ENCODE peak calls at places on chromosomes 1 and 21, in six cellular contexts. N is IMR-90, K is A549, H is K562, V is GM12878, W is HepG2. I is an unnamed sample.

GRCh38 chr1:154710091-154710490 is 102.1 kb upstream of the ADAR start:
- DNase-seq in N (no peak), K (no peak), H (no peak), V (no peak), W (no peak), I (no peak)

GRCh38 chr1:18583326-18583941 is 47.2 kb upstream of the PAX7 start:
- DNase-seq in N (no peak), K (no peak), H (no peak), V (no peak), W (no peak), I (no peak)

GRCh38 chr1:13869172-13869797 is 169.3 kb downstream of the PRDM2 start:
- DNase-seq in N (no peak), K (no peak), H (peak; percentile 53), V (no peak), W (no peak), I (no peak)

GRCh38 chr21:43975469-43976098 is 36.5 kb upstream of the TRAPPC10 start:
- DNase-seq in N (peak; percentile 48), K (peak; percentile 67), H (peak; percentile 88), V (peak; percentile 33), W (peak; percentile 32), I (peak; percentile 88)

GRCh38 chr1:6072774-6073479 is 27.2 kb downstream of the KCNAB2 start:
- DNase-seq in N (no peak), K (no peak), H (peak; percentile 53), V (no peak), W (no peak), I (no peak)

GRCh38 chr1:163315773-163316374 is 5.9 kb upstream of the NUF2 start:
- DNase-seq in N (peak; percentile 68), K (peak; percentile 10), H (no peak), V (no peak), W (peak; percentile 31), I (peak; percentile 12)

GRCh38 chr1:84406209-84406917 is 8.1 kb downstream of the DNASE2B start:
- DNase-seq in N (peak; percentile 46), K (no peak), H (no peak), V (no peak), W (no peak), I (no peak)

GRCh38 chr21:15057290-15057689 is 7.5 kb downstream of the NRIP1 start:
- DNase-seq in N (no peak), K (no peak), H (no peak), V (no peak), W (no peak), I (no peak)

GRCh38 chr1:101237229-101237837 is 514 bp downstream of the S1PR1 start:
- DNase-seq in N (peak; percentile 75), K (no peak), H (no peak), V (peak; percentile 45), W (no peak), I (no peak)
- TF ChIP-seq BHLHE40 in N (no peak), K (no peak), H (no peak), V (no peak), W (no peak), I (no peak)

DNA sequence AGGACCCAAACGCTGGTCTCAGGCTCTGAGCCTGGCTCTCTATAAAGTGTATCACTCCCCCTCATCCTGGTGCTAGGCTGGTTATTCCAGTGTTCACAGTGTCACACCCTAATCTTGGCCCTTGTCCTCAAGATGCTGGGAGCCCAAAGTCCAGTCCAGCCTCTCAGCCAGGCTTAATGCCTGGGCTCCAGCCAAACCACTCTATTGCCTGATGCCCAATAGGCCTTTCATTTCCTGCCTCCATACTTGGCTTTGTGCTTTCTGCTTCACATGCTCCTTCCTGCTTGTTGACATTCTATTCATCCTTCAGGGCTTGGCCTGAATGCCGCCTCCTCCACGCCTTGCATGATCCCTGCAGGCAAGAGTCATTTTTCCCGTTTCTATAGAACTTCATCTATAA is 1.7 kb downstream of the KLHDC8A start:
- DNase-seq in N (no peak), K (no peak), H (no peak), V (no peak), W (no peak), I (no peak)
- TF ChIP-seq BHLHE40 in N (no peak), K (no peak), H (no peak), V (no peak), W (no peak), I (no peak)

DNA sequence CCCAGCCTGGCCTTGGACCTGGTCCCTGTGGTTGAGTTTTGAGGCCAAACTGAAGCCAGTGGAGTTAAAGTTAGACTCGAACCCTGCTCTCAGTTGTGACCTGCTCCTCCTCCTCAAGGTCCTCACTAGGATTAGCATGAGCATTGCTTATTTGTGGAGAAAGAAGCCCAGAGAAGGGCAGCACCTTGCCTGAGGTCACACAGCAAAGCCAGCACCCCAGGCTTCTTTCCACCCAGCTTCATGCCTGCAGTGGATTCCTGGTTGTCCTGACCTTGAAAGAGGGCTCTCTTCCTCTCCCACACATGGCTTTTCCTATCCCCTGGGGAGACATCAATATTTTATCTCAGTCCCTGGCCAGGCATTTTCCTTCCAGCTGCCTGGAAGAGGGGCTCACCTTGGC is 2.8 kb downstream of the LDLRAP1 start:
- DNase-seq in N (no peak), K (no peak), H (no peak), V (no peak), W (no peak), I (no peak)
- TF ChIP-seq BHLHE40 in N (no peak), K (no peak), H (no peak), V (no peak), W (no peak), I (no peak)

DNA sequence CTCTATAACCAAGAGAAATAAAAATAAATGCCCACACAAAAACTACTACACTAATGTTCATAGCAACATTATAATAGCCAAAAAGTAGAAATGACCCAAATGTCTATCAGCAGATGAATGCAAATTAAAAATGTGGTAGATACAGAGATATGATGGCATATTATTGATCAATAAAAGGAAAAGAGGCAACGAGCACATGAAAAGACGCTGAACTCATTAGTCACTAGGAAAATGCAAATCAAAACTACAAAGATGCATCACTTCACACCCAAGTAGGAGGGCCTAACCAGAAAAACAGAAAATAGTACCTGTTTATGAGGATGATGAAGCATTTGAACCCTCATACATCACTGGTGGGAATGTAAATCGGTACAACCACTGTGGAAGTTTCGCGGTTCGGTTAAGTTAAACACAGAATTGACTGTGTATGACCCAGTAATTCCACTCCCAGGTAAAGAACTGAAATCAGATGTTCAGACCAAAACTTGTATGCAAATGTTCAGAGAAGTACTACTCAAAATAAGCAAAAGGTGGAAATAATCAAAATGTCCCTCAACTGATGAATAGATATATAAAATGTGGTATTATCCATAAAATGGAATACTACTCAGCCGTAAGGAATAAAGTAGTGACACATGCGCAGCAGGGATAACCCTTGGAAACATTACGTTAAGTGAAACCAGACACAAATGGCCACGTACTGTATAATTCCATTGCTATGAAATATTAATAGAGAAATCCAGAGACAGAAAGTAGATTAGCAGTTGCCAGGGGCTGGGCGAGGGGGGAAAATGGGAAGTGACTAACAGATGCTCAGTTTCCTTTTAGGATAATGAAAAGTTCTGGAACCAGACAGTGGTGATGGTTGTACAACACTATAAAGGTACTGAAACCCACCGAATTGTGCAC is 3.1 kb downstream of the USP48 start:
- DNase-seq in N (no peak), K (no peak), H (no peak), V (peak; percentile 98), W (no peak), I (no peak)
- TF ChIP-seq BHLHE40 in N (no peak), K (no peak), H (no peak), V (peak; percentile 45), W (no peak), I (no peak)

GRCh38 chr1:41341365-41341683 is 19.9 kb upstream of the FOXO6 start:
- DNase-seq in N (no peak), K (no peak), H (no peak), V (no peak), W (no peak), I (no peak)
- TF ChIP-seq BHLHE40 in N (no peak), K (no peak), H (no peak), V (no peak), W (no peak), I (no peak)

DNA sequence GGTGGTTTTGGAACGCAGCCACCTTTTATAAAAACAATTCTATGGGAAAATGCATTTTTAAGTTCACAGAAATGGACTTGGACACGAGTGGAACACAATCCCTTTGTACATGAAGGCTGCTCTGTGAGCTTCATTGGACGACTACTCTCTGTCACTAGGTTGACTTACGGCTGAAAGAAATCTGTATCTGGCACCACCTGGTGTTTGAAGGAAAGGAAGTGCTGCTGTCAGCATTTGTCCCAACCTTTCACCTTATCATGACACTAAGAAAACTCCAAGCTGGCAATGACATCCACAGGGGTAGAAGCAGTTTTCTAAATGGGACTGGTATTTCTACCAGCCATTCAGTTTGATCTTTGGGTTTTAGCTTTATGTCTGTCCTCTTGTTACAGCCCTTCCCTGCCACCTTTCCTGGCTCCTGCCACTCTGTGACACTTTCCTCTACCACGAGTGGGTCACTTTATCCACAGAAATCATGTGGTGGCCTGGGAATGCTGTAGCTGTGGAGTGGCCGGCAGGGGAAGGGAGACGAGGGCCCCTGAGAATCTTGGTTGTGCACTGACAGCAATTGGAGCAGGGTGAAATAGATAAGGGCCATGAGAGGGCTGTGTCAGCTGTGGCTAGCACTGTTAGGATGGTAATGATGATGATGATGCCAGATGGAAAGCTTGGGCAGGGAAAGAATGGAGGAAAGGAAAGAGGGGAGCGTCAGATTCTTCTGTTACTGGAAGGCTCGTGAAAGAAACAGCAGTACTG is 85.2 kb downstream of the TBX19 start:
- DNase-seq in N (no peak), K (no peak), H (peak; percentile 65), V (no peak), W (peak; percentile 29), I (no peak)
- TF ChIP-seq BHLHE40 in N (no peak), K (no peak), H (no peak), V (no peak), W (no peak), I (no peak)

GRCh38 chr1:74733616-74734484 is 898 bp downstream of the TYW3 start:
- DNase-seq in N (peak; percentile 77), K (peak; percentile 26), H (peak; percentile 52), V (no peak), W (peak; percentile 77), I (peak; percentile 63)
- TF ChIP-seq BHLHE40 in N (no peak), K (no peak), H (no peak), V (no peak), W (no peak), I (no peak)

GRCh38 chr1:32414186-32414886 is 20.1 kb upstream of the BSDC1 start:
- DNase-seq in N (no peak), K (no peak), H (no peak), V (no peak), W (no peak), I (no peak)
- TF ChIP-seq BHLHE40 in N (no peak), K (no peak), H (no peak), V (no peak), W (no peak), I (no peak)

GRCh38 chr1:204885288-204885711 is 14.6 kb downstream of the NFASC start:
- DNase-seq in N (no peak), K (no peak), H (no peak), V (no peak), W (peak; percentile 63), I (no peak)
- TF ChIP-seq BHLHE40 in N (no peak), K (no peak), H (no peak), V (no peak), W (no peak), I (no peak)